ENCODE peak calls at places on chromosomes 2 and 18, in nine cellular contexts. U is IMR-90; P is stimulated activated CD4-positive, alpha-beta T cell treated with anti-CD3 and anti-CD28 coated beads, Interleukin-2, amount 100 ng/mL, for 48 hours; G is neural progenitor cell; W is NCI-H1092; S is T-helper 2 cell; O is stimulated activated CD8-positive, alpha-beta memory T cell treated with anti-CD3 and anti-CD28 coated beads, Interleukin-2, amount 100 ng/mL, for 48 hours; F is left ventricle myocardium inferior; Q is SW480. A is an unnamed sample.
A peak's percentile ranks its signal among the peaks of the same experiment; 100 is the strongest.

GRCh38 chr18:13483316-13484270 is 242.8 kb downstream of the FAM210A start:
- DNase-seq in U (no peak), F (no peak), P (no peak), G (no peak), O (no peak), W (no peak), Q (no peak), S (no peak), A (no peak)

GRCh38 chr2:221895366-221896121 is 323.4 kb upstream of the EPHA4 start:
- DNase-seq in W (no peak), U (peak; percentile 4), Q (no peak), G (no peak), P (no peak), F (no peak), S (no peak), O (no peak), A (no peak)

GRCh38 chr2:191230174-191230573 is 15.0 kb upstream of the MYO1B start:
- DNase-seq in G (no peak), W (no peak), O (no peak), F (no peak), U (peak; percentile 93), S (no peak), Q (peak; percentile 23), P (no peak), A (no peak)

GRCh38 chr2:109069430-109070194 is 59.4 kb upstream of the SH3RF3 start:
- DNase-seq in P (no peak), Q (peak; percentile 36), G (peak; percentile 45), W (no peak), S (no peak), U (no peak), O (no peak), F (no peak), A (no peak)

GRCh38 chr2:233473878-233474277 is 92.7 kb downstream of the USP40 start:
- DNase-seq in O (no peak), F (no peak), S (no peak), W (no peak), P (no peak), G (no peak), Q (no peak), U (no peak), A (no peak)

GRCh38 chr18:76482971-76483691 is 11.9 kb downstream of the ZNF516 start:
- DNase-seq in Q (no peak), S (no peak), U (no peak), F (no peak), W (no peak), O (no peak), G (no peak), P (no peak), A (no peak)

GRCh38 chr18:57433492-57434176 is 1.5 kb upstream of the ONECUT2 start:
- DNase-seq in P (no peak), F (no peak), O (no peak), U (no peak), S (no peak), G (no peak), Q (peak; percentile 2), W (no peak), A (no peak)

GRCh38 chr18:23401400-23402347 is 51.4 kb upstream of the RIOK3 start:
- DNase-seq in U (peak; percentile 73), P (no peak), O (no peak), G (peak; percentile 78), W (no peak), Q (peak; percentile 61), F (no peak), S (no peak), A (no peak)

GRCh38 chr2:27255187-27255586 is 7.7 kb downstream of the SLC30A3 start:
- DNase-seq in P (no peak), W (no peak), O (no peak), G (no peak), Q (no peak), U (no peak), F (no peak), S (no peak), A (no peak)

GRCh38 chr2:55947759-55948158 is 24.2 kb upstream of the EFEMP1 start:
- DNase-seq in Q (no peak), S (no peak), O (no peak), W (no peak), U (no peak), F (no peak), G (no peak), P (no peak), A (no peak)

GRCh38 chr2:133948610-133949290 is 305.1 kb upstream of the MGAT5 start:
- DNase-seq in F (peak; percentile 36), Q (no peak), O (no peak), U (no peak), G (no peak), S (no peak), W (no peak), P (no peak), A (no peak)

GRCh38 chr18:3584897-3585460 is 135.0 kb downstream of the TGIF1 start:
- DNase-seq in O (no peak), P (no peak), S (no peak), Q (no peak), U (no peak), F (no peak), G (no peak), W (no peak), A (no peak)

GRCh38 chr2:148014616-148015015 is 5.9 kb downstream of the ORC4 start:
- DNase-seq in F (no peak), G (no peak), P (no peak), U (no peak), S (no peak), W (no peak), O (no peak), Q (no peak), A (no peak)

GRCh38 chr2:17583166-17583565 is 42.7 kb downstream of the VSNL1 start:
- DNase-seq in G (no peak), P (no peak), W (no peak), F (peak; percentile 25), Q (no peak), S (no peak), O (no peak), U (no peak), A (no peak)

GRCh38 chr2:128603411-128603924 is 284.8 kb upstream of the HS6ST1 start:
- DNase-seq in W (no peak), P (no peak), U (no peak), G (no peak), F (peak; percentile 18), Q (no peak), O (no peak), S (no peak), A (no peak)

GRCh38 chr18:3610188-3610708 is 160.3 kb downstream of the TGIF1 start:
- DNase-seq in O (no peak), S (no peak), Q (no peak), P (no peak), U (no peak), G (no peak), F (no peak), W (no peak), A (no peak)

GRCh38 chr2:139864821-139865302 is 1084.7 kb upstream of the NXPH2 start:
- DNase-seq in G (no peak), F (no peak), S (no peak), P (no peak), O (no peak), W (no peak), Q (no peak), U (no peak), A (no peak)

GRCh38 chr18:51164327-51165290 is 32.9 kb downstream of the MEX3C start:
- DNase-seq in O (no peak), W (no peak), S (no peak), U (no peak), Q (no peak), G (peak; percentile 29), F (no peak), P (no peak), A (no peak)

GRCh38 chr2:39436592-39437521 is at the start of gene MAP4K3:
- DNase-seq in F (peak; percentile 95), O (peak; percentile 77), S (peak; percentile 61), Q (peak; percentile 96), U (peak; percentile 94), P (peak; percentile 67), G (peak; percentile 98), W (peak; percentile 87), A (peak; percentile 54)

GRCh38 chr2:98334439-98335078 is 11.7 kb upstream of the CNGA3 start:
- DNase-seq in Q (peak; percentile 25), W (peak; percentile 34), P (no peak), O (no peak), S (no peak), U (peak; percentile 91), G (peak; percentile 15), F (no peak), A (no peak)

GRCh38 chr2:7083580-7084509 is 166.6 kb downstream of the RNF144A start:
- DNase-seq in S (no peak), U (peak; percentile 25), W (no peak), O (no peak), Q (peak; percentile 45), P (no peak), F (no peak), G (peak; percentile 60), A (no peak)

GRCh38 chr2:230913406-230913805 is 11.6 kb downstream of the GPR55 start:
- DNase-seq in O (no peak), F (no peak), W (no peak), P (no peak), Q (no peak), U (no peak), G (peak; percentile 56), S (no peak), A (no peak)

GRCh38 chr2:25420820-25421237 is 79.1 kb upstream of the DNMT3A start:
- DNase-seq in S (no peak), P (no peak), U (no peak), G (no peak), Q (no peak), O (no peak), F (no peak), W (no peak), A (no peak)

GRCh38 chr2:31324000-31324633 is 90.2 kb downstream of the EHD3 start:
- DNase-seq in O (no peak), F (no peak), S (no peak), W (no peak), U (no peak), Q (no peak), P (no peak), G (no peak), A (no peak)